ENCODE peak calls at places on chromosomes 11 and 22, in eight cellular contexts. One of them, this sample, is unnamed.

GRCh38 chr11:369336-370018 is at the start of gene B4GALNT4:
- DNase-seq in SK-N-SH: peak
- DNase-seq in A549: peak
- DNase-seq in GM23338: peak
- DNase-seq in HL-60: no peak
- DNase-seq in HepG2: no peak
- DNase-seq in HCT116: no peak
- DNase-seq in GM12878: no peak
- DNase-seq in this sample: no peak

GRCh38 chr11:72418834-72419560 is 15.3 kb downstream of the CLPB start:
- DNase-seq in SK-N-SH: no peak
- DNase-seq in A549: no peak
- DNase-seq in GM23338: no peak
- DNase-seq in HL-60: no peak
- DNase-seq in HepG2: no peak
- DNase-seq in HCT116: no peak
- DNase-seq in GM12878: no peak
- DNase-seq in this sample: no peak

GRCh38 chr11:12727556-12728070 is 53.4 kb downstream of the TEAD1 start:
- DNase-seq in SK-N-SH: no peak
- DNase-seq in A549: no peak
- DNase-seq in GM23338: no peak
- DNase-seq in HL-60: no peak
- DNase-seq in HepG2: no peak
- DNase-seq in HCT116: no peak
- DNase-seq in GM12878: no peak
- DNase-seq in this sample: no peak

GRCh38 chr11:88318017-88318416 is 19.5 kb downstream of the CTSC start:
- DNase-seq in SK-N-SH: no peak
- DNase-seq in A549: no peak
- DNase-seq in GM23338: no peak
- DNase-seq in HL-60: no peak
- DNase-seq in HepG2: no peak
- DNase-seq in HCT116: no peak
- DNase-seq in GM12878: no peak
- DNase-seq in this sample: no peak

GRCh38 chr11:78209478-78209877 is 20.8 kb downstream of the USP35 start:
- DNase-seq in SK-N-SH: no peak
- DNase-seq in A549: no peak
- DNase-seq in GM23338: no peak
- DNase-seq in HL-60: no peak
- DNase-seq in HepG2: no peak
- DNase-seq in HCT116: no peak
- DNase-seq in GM12878: no peak
- DNase-seq in this sample: no peak

GRCh38 chr11:111793863-111794262 is 27.7 kb upstream of the PPP2R1B start:
- DNase-seq in SK-N-SH: peak
- DNase-seq in A549: no peak
- DNase-seq in GM23338: no peak
- DNase-seq in HL-60: no peak
- DNase-seq in HepG2: no peak
- DNase-seq in HCT116: no peak
- DNase-seq in GM12878: no peak
- DNase-seq in this sample: no peak

GRCh38 chr11:67689178-67689577 is 14.8 kb upstream of the ALDH3B2 start:
- DNase-seq in SK-N-SH: no peak
- DNase-seq in A549: no peak
- DNase-seq in GM23338: no peak
- DNase-seq in HL-60: no peak
- DNase-seq in HepG2: no peak
- DNase-seq in HCT116: no peak
- DNase-seq in GM12878: no peak
- DNase-seq in this sample: no peak

GRCh38 chr11:27972432-27973170 is 135.4 kb downstream of the KIF18A start:
- DNase-seq in SK-N-SH: no peak
- DNase-seq in A549: no peak
- DNase-seq in GM23338: no peak
- DNase-seq in HL-60: no peak
- DNase-seq in HepG2: no peak
- DNase-seq in HCT116: no peak
- DNase-seq in GM12878: no peak
- DNase-seq in this sample: no peak

GRCh38 chr11:20156876-20157613 is 3.2 kb downstream of the DBX1 start:
- DNase-seq in SK-N-SH: no peak
- DNase-seq in A549: no peak
- DNase-seq in GM23338: peak
- DNase-seq in HL-60: no peak
- DNase-seq in HepG2: no peak
- DNase-seq in HCT116: no peak
- DNase-seq in GM12878: no peak
- DNase-seq in this sample: no peak

GRCh38 chr11:102614485-102614884 is 10.6 kb downstream of the MMP20 start:
- DNase-seq in SK-N-SH: no peak
- DNase-seq in A549: no peak
- DNase-seq in GM23338: peak
- DNase-seq in HL-60: no peak
- DNase-seq in HepG2: no peak
- DNase-seq in HCT116: no peak
- DNase-seq in GM12878: no peak
- DNase-seq in this sample: no peak

GRCh38 chr11:125175896-125176575 is 11.5 kb downstream of the PKNOX2 start:
- DNase-seq in SK-N-SH: no peak
- DNase-seq in A549: no peak
- DNase-seq in GM23338: no peak
- DNase-seq in HL-60: no peak
- DNase-seq in HepG2: no peak
- DNase-seq in HCT116: no peak
- DNase-seq in GM12878: no peak
- DNase-seq in this sample: no peak

GRCh38 chr22:29641052-29641780 is 37.8 kb downstream of the NF2 start:
- DNase-seq in SK-N-SH: no peak
- DNase-seq in A549: no peak
- DNase-seq in GM23338: no peak
- DNase-seq in HL-60: no peak
- DNase-seq in HepG2: no peak
- DNase-seq in HCT116: no peak
- DNase-seq in GM12878: no peak
- DNase-seq in this sample: no peak

GRCh38 chr11:73340164-73340563 is 32.1 kb downstream of the ARHGEF17 start:
- DNase-seq in SK-N-SH: no peak
- DNase-seq in A549: no peak
- DNase-seq in GM23338: no peak
- DNase-seq in HL-60: no peak
- DNase-seq in HepG2: no peak
- DNase-seq in HCT116: no peak
- DNase-seq in GM12878: no peak
- DNase-seq in this sample: no peak

GRCh38 chr11:31535479-31535878 is 25.9 kb downstream of the ELP4 start:
- DNase-seq in SK-N-SH: no peak
- DNase-seq in A549: no peak
- DNase-seq in GM23338: no peak
- DNase-seq in HL-60: no peak
- DNase-seq in HepG2: no peak
- DNase-seq in HCT116: no peak
- DNase-seq in GM12878: no peak
- DNase-seq in this sample: no peak

GRCh38 chr22:19964701-19965386 is 23.2 kb upstream of the TXNRD2 start:
- DNase-seq in SK-N-SH: no peak
- DNase-seq in A549: no peak
- DNase-seq in GM23338: no peak
- DNase-seq in HL-60: no peak
- DNase-seq in HepG2: no peak
- DNase-seq in HCT116: no peak
- DNase-seq in GM12878: no peak
- DNase-seq in this sample: no peak

DNA sequence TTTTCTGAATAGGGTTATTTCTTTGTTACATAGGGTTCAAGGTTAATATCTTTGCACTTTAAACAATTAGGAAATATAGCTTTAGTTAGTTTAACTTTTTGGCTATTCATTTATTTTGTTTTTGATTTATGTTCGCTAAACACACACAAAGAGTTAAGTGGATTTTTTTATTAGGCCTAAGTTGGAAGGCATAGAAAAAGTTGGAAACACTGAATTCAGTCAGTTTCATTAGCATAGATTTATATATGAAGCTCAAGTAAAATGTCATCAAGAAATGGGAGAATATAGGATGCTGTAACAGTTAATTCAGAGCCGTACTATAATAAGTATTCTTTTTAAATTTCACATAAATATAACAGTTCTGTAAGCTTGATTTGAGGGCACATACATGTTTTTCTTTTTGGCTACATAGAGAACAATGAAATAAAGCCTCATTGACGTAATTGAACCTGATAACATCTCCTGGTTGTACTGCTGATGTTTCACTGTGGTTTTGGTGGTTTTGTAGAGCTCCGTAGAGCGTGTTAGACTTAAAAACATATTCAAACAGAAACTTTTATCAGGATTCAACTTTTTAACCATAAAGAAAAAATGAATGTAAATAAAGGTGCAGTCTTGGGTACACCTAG is 121.4 kb downstream of the PDE3B start:
- DNase-seq in SK-N-SH: peak
- DNase-seq in A549: no peak
- DNase-seq in GM23338: no peak
- DNase-seq in HL-60: no peak
- DNase-seq in HepG2: no peak
- DNase-seq in HCT116: no peak
- DNase-seq in GM12878: peak
- DNase-seq in this sample: no peak
- TF ChIP-seq REST in SK-N-SH: no peak
- TF ChIP-seq REST in A549: no peak
- TF ChIP-seq REST in GM23338: no peak
- TF ChIP-seq REST in HL-60: no peak
- TF ChIP-seq REST in HepG2: no peak
- TF ChIP-seq REST in HCT116: no peak
- TF ChIP-seq REST in GM12878: no peak
- TF ChIP-seq REST in this sample: no peak

GRCh38 chr11:16920559-16920958 is 93.7 kb downstream of the PLEKHA7 start:
- DNase-seq in SK-N-SH: no peak
- DNase-seq in A549: no peak
- DNase-seq in GM23338: no peak
- DNase-seq in HL-60: no peak
- DNase-seq in HepG2: no peak
- DNase-seq in HCT116: no peak
- DNase-seq in GM12878: no peak
- DNase-seq in this sample: no peak

GRCh38 chr11:16912607-16913006 is 101.6 kb downstream of the PLEKHA7 start:
- DNase-seq in SK-N-SH: no peak
- DNase-seq in A549: no peak
- DNase-seq in GM23338: peak
- DNase-seq in HL-60: no peak
- DNase-seq in HepG2: no peak
- DNase-seq in HCT116: no peak
- DNase-seq in GM12878: no peak
- DNase-seq in this sample: no peak

GRCh38 chr11:16921019-16921418 is 93.2 kb downstream of the PLEKHA7 start:
- DNase-seq in SK-N-SH: no peak
- DNase-seq in A549: no peak
- DNase-seq in GM23338: no peak
- DNase-seq in HL-60: no peak
- DNase-seq in HepG2: no peak
- DNase-seq in HCT116: no peak
- DNase-seq in GM12878: no peak
- DNase-seq in this sample: no peak

GRCh38 chr11:16917941-16918340 is 96.3 kb downstream of the PLEKHA7 start:
- DNase-seq in SK-N-SH: no peak
- DNase-seq in A549: no peak
- DNase-seq in GM23338: no peak
- DNase-seq in HL-60: no peak
- DNase-seq in HepG2: no peak
- DNase-seq in HCT116: no peak
- DNase-seq in GM12878: no peak
- DNase-seq in this sample: no peak
- TF ChIP-seq REST in SK-N-SH: no peak
- TF ChIP-seq REST in A549: no peak
- TF ChIP-seq REST in GM23338: no peak
- TF ChIP-seq REST in HL-60: no peak
- TF ChIP-seq REST in HepG2: no peak
- TF ChIP-seq REST in HCT116: no peak
- TF ChIP-seq REST in GM12878: no peak
- TF ChIP-seq REST in this sample: no peak

GRCh38 chr22:23402275-23403151 is 177.6 kb downstream of the IGLL1 start:
- DNase-seq in SK-N-SH: peak
- DNase-seq in A549: peak
- DNase-seq in GM23338: peak
- DNase-seq in HL-60: peak
- DNase-seq in HepG2: peak
- DNase-seq in HCT116: peak
- DNase-seq in GM12878: no peak
- DNase-seq in this sample: no peak
- TF ChIP-seq REST in SK-N-SH: peak
- TF ChIP-seq REST in A549: no peak
- TF ChIP-seq REST in GM23338: no peak
- TF ChIP-seq REST in HL-60: no peak
- TF ChIP-seq REST in HepG2: peak
- TF ChIP-seq REST in HCT116: no peak
- TF ChIP-seq REST in GM12878: no peak
- TF ChIP-seq REST in this sample: no peak

GRCh38 chr11:131938321-131938751 is 567.9 kb downstream of the NTM start:
- DNase-seq in SK-N-SH: no peak
- DNase-seq in A549: no peak
- DNase-seq in GM23338: no peak
- DNase-seq in HL-60: no peak
- DNase-seq in HepG2: no peak
- DNase-seq in HCT116: no peak
- DNase-seq in GM12878: peak
- DNase-seq in this sample: no peak

GRCh38 chr11:131944709-131945108 is 574.3 kb downstream of the NTM start:
- DNase-seq in SK-N-SH: no peak
- DNase-seq in A549: no peak
- DNase-seq in GM23338: no peak
- DNase-seq in HL-60: no peak
- DNase-seq in HepG2: no peak
- DNase-seq in HCT116: no peak
- DNase-seq in GM12878: no peak
- DNase-seq in this sample: no peak

GRCh38 chr11:131945695-131946094 is 575.3 kb downstream of the NTM start:
- DNase-seq in SK-N-SH: peak
- DNase-seq in A549: no peak
- DNase-seq in GM23338: no peak
- DNase-seq in HL-60: no peak
- DNase-seq in HepG2: no peak
- DNase-seq in HCT116: no peak
- DNase-seq in GM12878: no peak
- DNase-seq in this sample: no peak

GRCh38 chr11:131942878-131943277 is 572.5 kb downstream of the NTM start:
- DNase-seq in SK-N-SH: no peak
- DNase-seq in A549: no peak
- DNase-seq in GM23338: no peak
- DNase-seq in HL-60: no peak
- DNase-seq in HepG2: no peak
- DNase-seq in HCT116: no peak
- DNase-seq in GM12878: no peak
- DNase-seq in this sample: no peak

DNA sequence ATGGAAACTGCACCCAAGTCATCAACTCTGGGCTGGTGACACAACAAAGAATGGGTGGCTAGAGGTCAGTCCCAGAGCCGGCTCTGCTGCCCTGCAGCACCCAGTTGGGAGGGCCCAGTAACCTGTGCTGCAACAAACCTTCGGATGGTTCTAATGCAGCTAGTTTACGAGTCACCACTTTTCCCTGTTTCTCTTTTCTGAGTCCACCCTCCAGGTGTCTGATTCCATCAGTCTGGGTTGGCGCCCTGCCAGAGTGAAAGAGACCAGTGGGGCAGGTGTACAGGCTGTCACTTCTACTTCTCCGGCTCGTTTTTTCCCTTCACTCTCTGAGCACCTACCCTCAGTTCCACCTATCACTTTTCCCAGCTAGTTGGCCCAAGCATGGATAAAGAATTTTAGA is 572.9 kb downstream of the NTM start:
- DNase-seq in SK-N-SH: no peak
- DNase-seq in A549: no peak
- DNase-seq in GM23338: no peak
- DNase-seq in HL-60: no peak
- DNase-seq in HepG2: no peak
- DNase-seq in HCT116: no peak
- DNase-seq in GM12878: no peak
- DNase-seq in this sample: no peak
- TF ChIP-seq REST in SK-N-SH: no peak
- TF ChIP-seq REST in A549: no peak
- TF ChIP-seq REST in GM23338: no peak
- TF ChIP-seq REST in HL-60: no peak
- TF ChIP-seq REST in HepG2: no peak
- TF ChIP-seq REST in HCT116: no peak
- TF ChIP-seq REST in GM12878: no peak
- TF ChIP-seq REST in this sample: no peak

This sample was measured in Panc1.